ENCODE peak calls at places on chromosomes 16 and 17, in ten cellular contexts. One of them, this sample, is unnamed.
A peak's percentile ranks its signal among the peaks of the same experiment; 100 is the strongest.

GRCh38 chr16:25063865-25064264 is 47.7 kb upstream of the LCMT1 start:
- DNase-seq in AG04450: no peak
- DNase-seq in endodermal cell: no peak
- DNase-seq in Caco-2: peak; percentile 10
- DNase-seq in NT2/D1: no peak
- DNase-seq in uterus: no peak
- DNase-seq in fibroblast of lung: no peak
- DNase-seq in stomach: no peak
- DNase-seq in SK-N-SH: no peak
- DNase-seq in CD4-positive, CD25-positive, alpha-beta regulatory T cell: no peak
- DNase-seq in this sample: no peak

GRCh38 chr17:72065556-72065955 is 55.3 kb upstream of the SOX9 start:
- DNase-seq in AG04450: no peak
- DNase-seq in endodermal cell: no peak
- DNase-seq in Caco-2: no peak
- DNase-seq in NT2/D1: no peak
- DNase-seq in uterus: no peak
- DNase-seq in fibroblast of lung: no peak
- DNase-seq in stomach: no peak
- DNase-seq in SK-N-SH: no peak
- DNase-seq in CD4-positive, CD25-positive, alpha-beta regulatory T cell: no peak
- DNase-seq in this sample: no peak

GRCh38 chr16:851871-852270 is 51.3 kb upstream of the GNG13 start:
- DNase-seq in AG04450: no peak
- DNase-seq in endodermal cell: no peak
- DNase-seq in Caco-2: no peak
- DNase-seq in NT2/D1: no peak
- DNase-seq in uterus: no peak
- DNase-seq in fibroblast of lung: no peak
- DNase-seq in stomach: no peak
- DNase-seq in SK-N-SH: no peak
- DNase-seq in CD4-positive, CD25-positive, alpha-beta regulatory T cell: no peak
- DNase-seq in this sample: no peak

GRCh38 chr17:4641297-4642195 is at the start of gene ALOX15:
- DNase-seq in AG04450: no peak
- DNase-seq in endodermal cell: peak; percentile 80
- DNase-seq in Caco-2: no peak
- DNase-seq in NT2/D1: no peak
- DNase-seq in uterus: no peak
- DNase-seq in fibroblast of lung: no peak
- DNase-seq in stomach: no peak
- DNase-seq in SK-N-SH: no peak
- DNase-seq in CD4-positive, CD25-positive, alpha-beta regulatory T cell: no peak
- DNase-seq in this sample: no peak

GRCh38 chr16:48053346-48053745 is 102.4 kb downstream of the ABCC12 start:
- DNase-seq in AG04450: peak; percentile 32
- DNase-seq in endodermal cell: peak; percentile 88
- DNase-seq in Caco-2: peak; percentile 81
- DNase-seq in NT2/D1: peak; percentile 77
- DNase-seq in uterus: no peak
- DNase-seq in fibroblast of lung: peak; percentile 56
- DNase-seq in stomach: no peak
- DNase-seq in SK-N-SH: no peak
- DNase-seq in CD4-positive, CD25-positive, alpha-beta regulatory T cell: no peak
- DNase-seq in this sample: no peak

GRCh38 chr16:68445458-68445857 is 2.9 kb downstream of the SMPD3 start:
- DNase-seq in AG04450: no peak
- DNase-seq in endodermal cell: peak; percentile 93
- DNase-seq in Caco-2: peak; percentile 68
- DNase-seq in NT2/D1: peak; percentile 84
- DNase-seq in uterus: no peak
- DNase-seq in fibroblast of lung: peak; percentile 23
- DNase-seq in stomach: peak; percentile 70
- DNase-seq in SK-N-SH: peak; percentile 63
- DNase-seq in CD4-positive, CD25-positive, alpha-beta regulatory T cell: no peak
- DNase-seq in this sample: peak; percentile 52

GRCh38 chr16:75456971-75457370 is 7.5 kb downstream of the TMEM170A start:
- DNase-seq in AG04450: no peak
- DNase-seq in endodermal cell: peak; percentile 45
- DNase-seq in Caco-2: no peak
- DNase-seq in NT2/D1: no peak
- DNase-seq in uterus: no peak
- DNase-seq in fibroblast of lung: no peak
- DNase-seq in stomach: no peak
- DNase-seq in SK-N-SH: no peak
- DNase-seq in CD4-positive, CD25-positive, alpha-beta regulatory T cell: no peak
- DNase-seq in this sample: no peak

GRCh38 chr16:845349-845740 is 44.8 kb upstream of the GNG13 start:
- DNase-seq in AG04450: no peak
- DNase-seq in endodermal cell: no peak
- DNase-seq in Caco-2: no peak
- DNase-seq in NT2/D1: no peak
- DNase-seq in uterus: no peak
- DNase-seq in fibroblast of lung: no peak
- DNase-seq in stomach: no peak
- DNase-seq in SK-N-SH: no peak
- DNase-seq in CD4-positive, CD25-positive, alpha-beta regulatory T cell: no peak
- DNase-seq in this sample: no peak

GRCh38 chr17:35373984-35374765 is 754 bp upstream of the SLFN11 start:
- DNase-seq in AG04450: no peak
- DNase-seq in endodermal cell: peak; percentile 80
- DNase-seq in Caco-2: no peak
- DNase-seq in NT2/D1: no peak
- DNase-seq in uterus: peak; percentile 64
- DNase-seq in fibroblast of lung: peak; percentile 78
- DNase-seq in stomach: peak; percentile 47
- DNase-seq in SK-N-SH: peak; percentile 34
- DNase-seq in CD4-positive, CD25-positive, alpha-beta regulatory T cell: peak; percentile 24
- DNase-seq in this sample: peak; percentile 26

DNA sequence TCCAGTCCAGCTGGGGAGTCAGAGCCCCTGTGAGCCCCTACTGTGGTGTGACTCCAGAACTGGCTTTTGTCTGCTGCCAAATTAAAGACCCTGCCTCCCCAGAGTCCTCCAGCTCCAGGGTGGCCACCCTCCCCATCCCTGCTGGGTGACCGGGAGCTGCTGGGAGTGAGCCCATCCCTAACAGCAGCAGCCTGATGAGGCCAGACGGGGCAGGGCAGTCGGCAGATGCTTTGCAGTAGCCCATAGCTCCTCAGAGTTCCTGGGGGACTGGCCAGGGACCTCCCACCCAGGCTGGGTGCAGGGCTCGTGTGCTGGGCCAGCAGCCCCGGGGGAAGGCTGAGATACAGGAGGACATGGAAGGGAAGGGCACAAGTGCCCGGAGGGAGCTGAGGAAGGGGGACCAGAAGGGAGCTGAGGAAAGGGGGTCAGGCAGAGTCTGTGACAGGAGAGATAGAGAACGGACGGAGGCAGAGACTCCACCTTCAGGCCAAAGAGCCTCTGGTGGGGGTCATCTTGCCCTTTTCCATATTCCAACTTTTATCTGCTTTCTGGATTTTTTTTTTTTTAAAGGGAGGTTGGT is 12.7 kb upstream of the MRPS23 start:
- DNase-seq in AG04450: no peak
- DNase-seq in endodermal cell: peak; percentile 67
- DNase-seq in Caco-2: no peak
- DNase-seq in NT2/D1: no peak
- DNase-seq in uterus: peak; percentile 25
- DNase-seq in fibroblast of lung: no peak
- DNase-seq in stomach: no peak
- DNase-seq in SK-N-SH: peak; percentile 65
- DNase-seq in CD4-positive, CD25-positive, alpha-beta regulatory T cell: no peak
- DNase-seq in this sample: no peak
- H3K4me3 ChIP-seq in AG04450: no peak overlapping the region
- H3K4me3 ChIP-seq in endodermal cell: no peak overlapping the region
- H3K4me3 ChIP-seq in Caco-2: peak overlapping the region; percentile 38
- H3K4me3 ChIP-seq in NT2/D1: no peak overlapping the region
- H3K4me3 ChIP-seq in uterus: peak overlapping the region; percentile 29
- H3K4me3 ChIP-seq in fibroblast of lung: no peak overlapping the region
- H3K4me3 ChIP-seq in stomach: peak overlapping the region; percentile 46
- H3K4me3 ChIP-seq in SK-N-SH: no peak overlapping the region
- H3K4me3 ChIP-seq in CD4-positive, CD25-positive, alpha-beta regulatory T cell: no peak overlapping the region
- H3K4me3 ChIP-seq in this sample: no peak overlapping the region

GRCh38 chr16:66272461-66272860 is 94.0 kb upstream of the CDH5 start:
- DNase-seq in AG04450: no peak
- DNase-seq in endodermal cell: peak; percentile 32
- DNase-seq in Caco-2: no peak
- DNase-seq in NT2/D1: no peak
- DNase-seq in uterus: no peak
- DNase-seq in fibroblast of lung: no peak
- DNase-seq in stomach: no peak
- DNase-seq in SK-N-SH: no peak
- DNase-seq in CD4-positive, CD25-positive, alpha-beta regulatory T cell: no peak
- DNase-seq in this sample: no peak

GRCh38 chr16:66270333-66270927 is 96.1 kb upstream of the CDH5 start:
- DNase-seq in AG04450: no peak
- DNase-seq in endodermal cell: peak; percentile 96
- DNase-seq in Caco-2: peak; percentile 92
- DNase-seq in NT2/D1: peak; percentile 70
- DNase-seq in uterus: peak; percentile 79
- DNase-seq in fibroblast of lung: peak; percentile 67
- DNase-seq in stomach: peak; percentile 68
- DNase-seq in SK-N-SH: peak; percentile 92
- DNase-seq in CD4-positive, CD25-positive, alpha-beta regulatory T cell: no peak
- DNase-seq in this sample: peak; percentile 14

GRCh38 chr16:66267287-66268137 is 99.0 kb upstream of the CDH5 start:
- DNase-seq in AG04450: no peak
- DNase-seq in endodermal cell: peak; percentile 49
- DNase-seq in Caco-2: no peak
- DNase-seq in NT2/D1: no peak
- DNase-seq in uterus: no peak
- DNase-seq in fibroblast of lung: no peak
- DNase-seq in stomach: no peak
- DNase-seq in SK-N-SH: no peak
- DNase-seq in CD4-positive, CD25-positive, alpha-beta regulatory T cell: no peak
- DNase-seq in this sample: no peak

GRCh38 chr16:66271074-66272060 is 95.1 kb upstream of the CDH5 start:
- DNase-seq in AG04450: no peak
- DNase-seq in endodermal cell: peak; percentile 46
- DNase-seq in Caco-2: no peak
- DNase-seq in NT2/D1: no peak
- DNase-seq in uterus: no peak
- DNase-seq in fibroblast of lung: no peak
- DNase-seq in stomach: no peak
- DNase-seq in SK-N-SH: no peak
- DNase-seq in CD4-positive, CD25-positive, alpha-beta regulatory T cell: no peak
- DNase-seq in this sample: no peak

DNA sequence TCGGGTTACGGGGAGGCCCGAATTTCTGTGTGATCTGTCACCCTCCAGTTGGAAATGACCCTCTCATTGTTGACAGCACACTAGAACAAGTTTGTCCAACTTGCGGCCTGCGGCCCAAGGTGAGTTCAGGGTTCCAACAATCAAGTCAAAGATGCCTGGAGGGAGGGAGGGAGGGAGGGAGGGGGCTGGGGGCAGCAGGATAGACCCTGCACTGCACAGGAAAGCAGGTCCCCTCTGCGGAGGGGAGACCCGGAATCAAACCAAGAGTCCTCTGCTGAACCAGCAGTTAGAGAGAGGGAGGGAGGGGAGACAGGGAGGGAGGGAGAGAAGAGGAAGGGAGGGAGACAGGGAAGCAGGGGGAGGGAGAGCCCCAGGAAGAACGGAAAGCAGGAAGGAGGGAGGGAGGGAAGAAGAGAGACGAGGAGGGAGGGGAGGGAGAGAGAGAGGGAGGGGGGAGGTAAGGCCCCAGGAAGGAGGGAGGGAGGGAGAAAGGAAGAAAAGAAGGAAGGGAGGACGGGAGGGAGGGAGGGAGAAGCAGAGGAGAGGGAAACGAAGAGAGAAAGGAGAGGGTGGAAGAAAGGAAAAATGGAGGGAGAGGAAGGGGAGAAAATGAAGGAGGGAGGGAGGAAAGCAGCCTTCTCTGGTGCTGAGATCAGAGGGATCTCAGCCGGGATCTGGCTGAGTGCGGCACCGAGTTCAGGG is 96.7 kb upstream of the CDH5 start:
- DNase-seq in AG04450: no peak
- DNase-seq in endodermal cell: peak; percentile 47
- DNase-seq in Caco-2: no peak
- DNase-seq in NT2/D1: no peak
- DNase-seq in uterus: no peak
- DNase-seq in fibroblast of lung: peak; percentile 40
- DNase-seq in stomach: no peak
- DNase-seq in SK-N-SH: no peak
- DNase-seq in CD4-positive, CD25-positive, alpha-beta regulatory T cell: no peak
- DNase-seq in this sample: no peak
- H3K4me3 ChIP-seq in AG04450: peak overlapping the region; percentile 31
- H3K4me3 ChIP-seq in endodermal cell: no peak overlapping the region
- H3K4me3 ChIP-seq in Caco-2: peak overlapping the region; percentile 26
- H3K4me3 ChIP-seq in NT2/D1: peak overlapping the region; percentile 31
- H3K4me3 ChIP-seq in uterus: peak overlapping the region; percentile 25
- H3K4me3 ChIP-seq in fibroblast of lung: no peak overlapping the region
- H3K4me3 ChIP-seq in stomach: peak overlapping the region; percentile 33
- H3K4me3 ChIP-seq in SK-N-SH: peak overlapping the region; percentile 50
- H3K4me3 ChIP-seq in CD4-positive, CD25-positive, alpha-beta regulatory T cell: no peak overlapping the region
- H3K4me3 ChIP-seq in this sample: no peak overlapping the region

GRCh38 chr17:2178798-2179505 is 124.0 kb downstream of the HIC1 start:
- DNase-seq in AG04450: no peak
- DNase-seq in endodermal cell: no peak
- DNase-seq in Caco-2: no peak
- DNase-seq in NT2/D1: no peak
- DNase-seq in uterus: peak; percentile 32
- DNase-seq in fibroblast of lung: no peak
- DNase-seq in stomach: no peak
- DNase-seq in SK-N-SH: no peak
- DNase-seq in CD4-positive, CD25-positive, alpha-beta regulatory T cell: no peak
- DNase-seq in this sample: no peak
- H3K4me3 ChIP-seq in AG04450: no peak overlapping the region
- H3K4me3 ChIP-seq in endodermal cell: no peak overlapping the region
- H3K4me3 ChIP-seq in Caco-2: no peak overlapping the region
- H3K4me3 ChIP-seq in NT2/D1: no peak overlapping the region
- H3K4me3 ChIP-seq in uterus: no peak overlapping the region
- H3K4me3 ChIP-seq in fibroblast of lung: no peak overlapping the region
- H3K4me3 ChIP-seq in stomach: no peak overlapping the region
- H3K4me3 ChIP-seq in SK-N-SH: no peak overlapping the region
- H3K4me3 ChIP-seq in CD4-positive, CD25-positive, alpha-beta regulatory T cell: no peak overlapping the region
- H3K4me3 ChIP-seq in this sample: no peak overlapping the region

DNA sequence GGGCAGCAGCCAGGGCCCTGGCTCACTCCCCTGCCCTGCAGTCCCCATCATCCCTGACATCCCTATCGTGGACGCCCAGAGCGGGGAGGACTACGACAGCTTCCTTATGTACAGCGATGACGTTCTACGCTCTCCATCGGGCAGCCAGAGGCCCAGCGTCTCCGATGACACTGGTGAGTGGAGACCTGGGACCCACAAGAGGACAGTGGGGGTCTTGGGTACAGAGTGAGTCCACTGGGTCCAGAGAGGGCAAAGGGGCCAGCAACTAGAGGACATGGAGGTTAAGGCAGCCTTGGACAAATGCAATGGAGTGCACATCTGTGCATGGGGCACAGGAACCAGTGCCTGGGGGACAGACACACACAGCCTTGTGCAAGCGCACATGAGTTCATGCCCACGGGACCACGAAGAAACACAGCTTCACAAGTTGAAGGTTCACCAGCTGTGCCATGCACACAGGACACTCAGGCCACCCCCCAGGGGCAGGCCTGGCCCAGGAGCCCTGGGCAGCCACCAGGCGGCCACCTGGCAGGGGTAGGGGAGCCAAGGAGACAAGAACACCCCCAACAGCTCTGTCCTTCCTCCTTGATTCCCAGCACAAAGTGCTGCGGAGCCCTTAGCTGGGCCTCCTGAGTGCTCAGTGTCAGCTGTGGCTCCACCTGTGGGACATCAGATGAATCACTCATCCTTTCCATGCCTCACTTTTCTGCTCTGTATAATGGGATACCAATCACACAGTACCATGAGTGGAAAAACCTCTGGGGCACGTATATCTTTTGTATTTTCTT is 12.4 kb downstream of the GALK1 start:
- DNase-seq in AG04450: no peak
- DNase-seq in endodermal cell: no peak
- DNase-seq in Caco-2: no peak
- DNase-seq in NT2/D1: no peak
- DNase-seq in uterus: no peak
- DNase-seq in fibroblast of lung: no peak
- DNase-seq in stomach: no peak
- DNase-seq in SK-N-SH: no peak
- DNase-seq in CD4-positive, CD25-positive, alpha-beta regulatory T cell: no peak
- DNase-seq in this sample: no peak
- H3K4me3 ChIP-seq in AG04450: no peak overlapping the region
- H3K4me3 ChIP-seq in endodermal cell: no peak overlapping the region
- H3K4me3 ChIP-seq in Caco-2: no peak overlapping the region
- H3K4me3 ChIP-seq in NT2/D1: no peak overlapping the region
- H3K4me3 ChIP-seq in uterus: no peak overlapping the region
- H3K4me3 ChIP-seq in fibroblast of lung: no peak overlapping the region
- H3K4me3 ChIP-seq in stomach: no peak overlapping the region
- H3K4me3 ChIP-seq in SK-N-SH: no peak overlapping the region
- H3K4me3 ChIP-seq in CD4-positive, CD25-positive, alpha-beta regulatory T cell: no peak overlapping the region
- H3K4me3 ChIP-seq in this sample: no peak overlapping the region